ENCODE peak calls at places on chromosomes 6 and 20, in ten cellular contexts. V, Q, G, I, X, Z, S, O, H and A are unnamed samples.

GRCh38 chr6:158290659-158291058 is 21.6 kb upstream of the TULP4 start:
- DNase-seq in V (no peak), Q (no peak), G (no peak), I (no peak), X (no peak), Z (no peak), S (no peak), O (no peak), H (no peak), A (no peak)

GRCh38 chr20:37781626-37782025 is 87.8 kb downstream of the CTNNBL1 start:
- DNase-seq in V (no peak), Q (no peak), G (no peak), I (no peak), X (no peak), Z (no peak), S (no peak), O (peak), H (no peak), A (no peak)

GRCh38 chr6:155093430-155093829 is 98.3 kb downstream of the TIAM2 start:
- DNase-seq in V (no peak), Q (no peak), G (peak), I (no peak), X (no peak), Z (no peak), S (no peak), O (no peak), H (no peak), A (no peak)

GRCh38 chr6:30463242-30463641 is 26.1 kb upstream of the HLA-E start:
- DNase-seq in V (no peak), Q (no peak), G (no peak), I (no peak), X (no peak), Z (no peak), S (no peak), O (no peak), H (no peak), A (no peak)

GRCh38 chr6:144033816-144034540 is 25.9 kb upstream of the PLAGL1 start:
- DNase-seq in V (peak), Q (peak), G (peak), I (no peak), X (no peak), Z (no peak), S (peak), O (peak), H (peak), A (no peak)

GRCh38 chr6:149190228-149190831 is 127.2 kb upstream of the TAB2 start:
- DNase-seq in V (peak), Q (peak), G (peak), I (peak), X (peak), Z (no peak), S (peak), O (peak), H (no peak), A (no peak)

GRCh38 chr6:88780714-88781389 is 182.6 kb downstream of the RNGTT start:
- DNase-seq in V (peak), Q (peak), G (peak), I (peak), X (no peak), Z (peak), S (peak), O (peak), H (peak), A (no peak)

GRCh38 chr6:89217308-89217999 is at the start of gene GABRR1:
- DNase-seq in V (no peak), Q (no peak), G (no peak), I (no peak), X (no peak), Z (no peak), S (no peak), O (no peak), H (no peak), A (no peak)

GRCh38 chr6:130298258-130298657 is 67.6 kb upstream of the TMEM200A start:
- DNase-seq in V (no peak), Q (no peak), G (no peak), I (no peak), X (no peak), Z (no peak), S (no peak), O (no peak), H (no peak), A (no peak)

GRCh38 chr6:44453146-44453545 is 65.6 kb downstream of the CDC5L start:
- DNase-seq in V (no peak), Q (no peak), G (no peak), I (no peak), X (no peak), Z (no peak), S (no peak), O (peak), H (no peak), A (no peak)

GRCh38 chr6:159036673-159037072 is 8.1 kb downstream of the TAGAP start:
- DNase-seq in V (no peak), Q (no peak), G (no peak), I (peak), X (no peak), Z (no peak), S (no peak), O (no peak), H (no peak), A (no peak)

GRCh38 chr20:51365670-51366069 is 176.8 kb downstream of the NFATC2 start:
- DNase-seq in V (peak), Q (peak), G (peak), I (no peak), X (no peak), Z (no peak), S (peak), O (peak), H (no peak), A (no peak)

GRCh38 chr20:39036011-39036410 is 73.9 kb downstream of the DHX35 start:
- DNase-seq in V (peak), Q (peak), G (no peak), I (no peak), X (no peak), Z (no peak), S (peak), O (no peak), H (no peak), A (no peak)

GRCh38 chr6:155778336-155778735 is 322.7 kb upstream of the NOX3 start:
- DNase-seq in V (no peak), Q (no peak), G (no peak), I (no peak), X (no peak), Z (no peak), S (no peak), O (no peak), H (no peak), A (no peak)

GRCh38 chr6:155171109-155171746 is 92.6 kb upstream of the CLDN20 start:
- DNase-seq in V (peak), Q (peak), G (peak), I (no peak), X (no peak), Z (no peak), S (peak), O (peak), H (peak), A (no peak)

DNA sequence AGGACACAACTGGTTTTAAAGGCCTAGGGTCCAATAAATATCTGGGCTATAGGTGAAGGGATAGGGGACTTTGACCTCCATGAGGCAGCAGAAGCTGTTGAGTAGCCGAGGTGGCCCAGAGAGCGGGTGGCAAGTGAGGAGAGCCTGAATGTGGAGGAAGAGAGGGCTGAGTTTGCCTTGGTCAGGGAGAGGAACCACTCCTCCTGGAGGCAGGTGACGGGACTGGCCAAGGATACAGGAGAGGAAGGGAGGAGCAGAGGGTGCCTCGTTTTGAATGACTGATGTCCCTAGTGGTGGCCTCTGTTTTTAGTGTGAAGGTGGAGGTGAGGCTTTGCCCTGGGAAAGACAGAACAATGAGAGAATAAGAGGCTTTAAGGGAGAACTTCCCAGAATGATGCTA is 19.1 kb upstream of the AAR2 start:
- DNase-seq in V (no peak), Q (no peak), G (no peak), I (no peak), X (no peak), Z (no peak), S (no peak), O (peak), H (no peak), A (no peak)
- TF ChIP-seq CTCF in V (no peak), Q (no peak), G (no peak), I (no peak), X (no peak), Z (peak), S (peak), O (peak), H (no peak), A (peak)

GRCh38 chr6:100658486-100658885 is 193.8 kb upstream of the SIM1 start:
- DNase-seq in V (no peak), Q (no peak), G (no peak), I (no peak), X (no peak), Z (no peak), S (no peak), O (no peak), H (no peak), A (no peak)

GRCh38 chr6:100664274-100665040 is 199.7 kb upstream of the SIM1 start:
- DNase-seq in V (peak), Q (peak), G (peak), I (no peak), X (no peak), Z (no peak), S (peak), O (peak), H (peak), A (no peak)

GRCh38 chr6:100665041-100665380 is 200.3 kb upstream of the SIM1 start:
- DNase-seq in V (no peak), Q (no peak), G (no peak), I (no peak), X (no peak), Z (no peak), S (no peak), O (no peak), H (no peak), A (no peak)

GRCh38 chr6:100657678-100658330 is 193.1 kb upstream of the SIM1 start:
- DNase-seq in V (peak), Q (peak), G (peak), I (no peak), X (no peak), Z (no peak), S (peak), O (peak), H (no peak), A (no peak)

DNA sequence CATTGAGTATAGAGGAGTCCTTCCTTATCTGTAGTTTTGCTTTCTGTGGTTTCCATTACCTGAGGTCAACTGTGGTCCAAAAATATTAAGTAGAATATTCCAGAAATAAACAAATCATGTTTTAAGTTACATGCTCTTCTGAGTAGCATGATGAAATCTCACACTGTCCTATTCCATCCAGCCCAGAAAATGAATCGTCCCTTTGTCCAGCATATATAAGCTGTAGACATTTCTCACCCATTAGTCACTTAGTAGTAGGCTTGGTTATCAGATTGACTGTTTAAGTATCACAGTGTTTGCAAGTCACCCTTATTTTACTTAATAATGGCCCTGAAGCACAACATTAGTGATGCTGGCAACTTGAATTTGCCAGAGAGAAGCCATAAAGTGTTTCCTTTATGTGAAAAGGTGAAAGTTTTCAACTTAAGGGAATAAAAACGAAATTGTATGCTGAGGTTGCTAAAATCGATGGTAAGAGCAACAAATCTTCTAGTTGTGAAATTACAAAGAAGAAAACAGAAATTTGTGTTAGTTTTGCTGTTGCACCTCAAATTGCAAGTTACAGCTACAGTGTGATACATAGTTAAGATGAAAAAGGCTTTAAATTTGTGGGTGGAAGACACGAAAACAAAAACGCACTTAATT is 198.6 kb upstream of the SIM1 start:
- DNase-seq in V (peak), Q (peak), G (peak), I (no peak), X (no peak), Z (no peak), S (peak), O (peak), H (peak), A (no peak)
- TF ChIP-seq CTCF in V (no peak), Q (no peak), G (no peak), I (no peak), X (no peak), Z (no peak), S (no peak), O (no peak), H (no peak), A (no peak)

GRCh38 chr6:31898200-31899011 is 908 bp upstream of the EHMT2 start:
- DNase-seq in V (peak), Q (peak), G (peak), I (peak), X (no peak), Z (no peak), S (peak), O (peak), H (no peak), A (no peak)
- TF ChIP-seq CTCF in V (no peak), Q (no peak), G (no peak), I (no peak), X (no peak), Z (no peak), S (no peak), O (peak), H (no peak), A (no peak)

GRCh38 chr6:107972413-107973096 is 14.5 kb upstream of the SEC63 start:
- DNase-seq in V (no peak), Q (no peak), G (peak), I (no peak), X (no peak), Z (no peak), S (no peak), O (no peak), H (no peak), A (no peak)

GRCh38 chr6:107981695-107982094 is 23.7 kb upstream of the SEC63 start:
- DNase-seq in V (no peak), Q (no peak), G (no peak), I (no peak), X (no peak), Z (no peak), S (no peak), O (no peak), H (no peak), A (no peak)

GRCh38 chr6:107973594-107973993 is 15.6 kb upstream of the SEC63 start:
- DNase-seq in V (no peak), Q (no peak), G (no peak), I (no peak), X (no peak), Z (no peak), S (no peak), O (peak), H (no peak), A (no peak)

GRCh38 chr6:107976267-107976783 is 18.3 kb upstream of the SEC63 start:
- DNase-seq in V (no peak), Q (no peak), G (no peak), I (no peak), X (no peak), Z (no peak), S (no peak), O (no peak), H (no peak), A (no peak)

GRCh38 chr6:107977283-107977682 is 19.3 kb upstream of the SEC63 start:
- DNase-seq in V (peak), Q (peak), G (peak), I (no peak), X (no peak), Z (no peak), S (peak), O (peak), H (no peak), A (no peak)
- TF ChIP-seq CTCF in V (peak), Q (peak), G (peak), I (no peak), X (peak), Z (peak), S (peak), O (peak), H (peak), A (peak)

GRCh38 chr20:59806578-59806975 is 126.9 kb downstream of the SYCP2 start:
- DNase-seq in V (no peak), Q (no peak), G (no peak), I (peak), X (no peak), Z (no peak), S (no peak), O (no peak), H (no peak), A (peak)
- TF ChIP-seq CTCF in V (no peak), Q (no peak), G (no peak), I (no peak), X (no peak), Z (no peak), S (no peak), O (no peak), H (no peak), A (no peak)

GRCh38 chr20:61725145-61725544 is 340.5 kb downstream of the TAF4 start:
- DNase-seq in V (no peak), Q (no peak), G (no peak), I (no peak), X (no peak), Z (no peak), S (no peak), O (no peak), H (no peak), A (peak)

GRCh38 chr20:61722146-61722678 is 343.5 kb downstream of the TAF4 start:
- DNase-seq in V (no peak), Q (no peak), G (no peak), I (no peak), X (no peak), Z (no peak), S (no peak), O (no peak), H (no peak), A (no peak)

GRCh38 chr20:61723538-61724257 is 342.0 kb downstream of the TAF4 start:
- DNase-seq in V (no peak), Q (no peak), G (no peak), I (no peak), X (no peak), Z (no peak), S (no peak), O (no peak), H (no peak), A (no peak)

GRCh38 chr20:61725966-61726365 is 339.7 kb downstream of the TAF4 start:
- DNase-seq in V (no peak), Q (no peak), G (no peak), I (no peak), X (peak), Z (peak), S (no peak), O (no peak), H (no peak), A (peak)

DNA sequence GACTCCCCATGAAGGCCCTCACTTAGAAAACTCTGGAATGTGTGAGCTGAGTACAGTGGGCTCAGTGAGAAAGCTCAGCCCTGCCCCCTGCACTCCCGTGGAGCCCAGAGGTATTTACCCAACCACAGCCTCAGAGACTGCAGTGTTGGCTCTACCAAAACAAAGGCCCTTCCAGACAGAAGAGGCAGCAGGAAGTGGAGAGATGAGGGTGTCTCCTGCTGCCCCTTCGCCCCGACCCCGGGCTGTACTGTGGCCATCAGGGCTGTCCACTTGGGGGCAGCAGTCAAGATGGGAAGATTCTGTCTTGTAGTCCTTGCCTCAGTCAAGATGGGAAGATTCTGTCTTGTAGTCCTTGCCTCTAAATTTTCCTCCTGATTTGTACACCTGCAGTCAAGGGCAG is 341.3 kb downstream of the TAF4 start:
- DNase-seq in V (no peak), Q (no peak), G (no peak), I (no peak), X (no peak), Z (no peak), S (peak), O (no peak), H (no peak), A (peak)
- TF ChIP-seq CTCF in V (no peak), Q (peak), G (no peak), I (no peak), X (no peak), Z (peak), S (peak), O (peak), H (peak), A (peak)

GRCh38 chr6:33392168-33392947 is 735 bp downstream of the KIFC1 start:
- DNase-seq in V (peak), Q (no peak), G (peak), I (no peak), X (no peak), Z (no peak), S (peak), O (peak), H (no peak), A (no peak)

GRCh38 chr6:33390173-33390572 is 1.4 kb upstream of the KIFC1 start:
- DNase-seq in V (no peak), Q (no peak), G (no peak), I (no peak), X (no peak), Z (no peak), S (no peak), O (no peak), H (no peak), A (no peak)

GRCh38 chr6:33392979-33393378 is 1.4 kb downstream of the KIFC1 start:
- DNase-seq in V (no peak), Q (no peak), G (no peak), I (no peak), X (no peak), Z (no peak), S (no peak), O (no peak), H (no peak), A (no peak)

GRCh38 chr6:33391278-33392167 is at the start of gene KIFC1:
- DNase-seq in V (peak), Q (peak), G (peak), I (peak), X (peak), Z (peak), S (peak), O (peak), H (peak), A (peak)

DNA sequence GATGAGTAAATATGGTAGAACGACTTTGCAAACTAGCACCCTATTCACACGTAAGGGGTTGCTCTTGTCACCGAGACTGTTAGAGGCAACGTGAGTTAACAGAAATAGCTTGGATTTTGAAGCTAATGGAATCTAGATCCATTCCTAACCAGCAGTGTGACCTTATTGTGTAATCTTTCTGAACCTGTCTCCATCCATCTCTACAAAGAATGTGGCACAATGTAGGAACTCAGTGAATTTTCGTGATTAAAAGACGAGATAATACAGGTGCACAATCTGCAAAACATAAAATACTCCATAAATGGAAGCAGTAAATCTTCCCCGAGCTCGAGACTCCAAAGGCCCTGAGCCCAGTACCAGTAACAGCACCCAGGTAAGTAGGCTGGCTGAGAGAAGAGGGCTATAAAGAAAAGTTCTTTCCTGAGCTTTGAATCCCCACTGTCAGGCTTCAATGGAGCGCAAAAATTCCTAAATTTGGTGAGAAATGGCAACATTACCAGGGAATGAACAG is 801 bp upstream of the KIFC1 start:
- DNase-seq in V (no peak), Q (no peak), G (no peak), I (no peak), X (no peak), Z (no peak), S (no peak), O (no peak), H (no peak), A (no peak)
- TF ChIP-seq CTCF in V (no peak), Q (no peak), G (no peak), I (no peak), X (no peak), Z (no peak), S (no peak), O (no peak), H (no peak), A (no peak)